ENCODE peak calls at places on chromosomes 13 and 19, in five cellular contexts. Y is H9, E is IMR-90, X is neuronal stem cell, G is H1. O is an unnamed sample.

GRCh38 chr13:95067303-95067702 is 233.9 kb downstream of the ABCC4 start:
- DNase-seq in Y (no peak), E (peak; percentile 46), X (no peak), G (no peak), O (peak; percentile 31)

GRCh38 chr19:1880611-1881392 is 4.5 kb downstream of the ABHD17A start:
- DNase-seq in Y (peak; percentile 23), E (no peak), X (no peak), G (no peak), O (no peak)

GRCh38 chr13:27289016-27289665 is 18.5 kb downstream of the RASL11A start:
- DNase-seq in Y (peak; percentile 3), E (no peak), X (no peak), G (no peak), O (no peak)

GRCh38 chr19:46840157-46840942 is 10.3 kb downstream of the AP2S1 start:
- DNase-seq in Y (peak; percentile 78), E (peak; percentile 70), X (peak; percentile 71), G (no peak), O (peak; percentile 78)

GRCh38 chr13:42283574-42283973 is 11.6 kb downstream of the AKAP11 start:
- DNase-seq in Y (no peak), E (no peak), X (no peak), G (no peak), O (no peak)

GRCh38 chr13:22074403-22074802 is 403.5 kb downstream of the FGF9 start:
- DNase-seq in Y (no peak), E (no peak), X (no peak), G (no peak), O (no peak)

GRCh38 chr13:61128850-61129645 is 286.6 kb downstream of the PCDH20 start:
- DNase-seq in Y (no peak), E (no peak), X (no peak), G (no peak), O (no peak)

GRCh38 chr13:80160110-80160509 is 180.8 kb downstream of the SPRY2 start:
- DNase-seq in Y (no peak), E (no peak), X (no peak), G (no peak), O (no peak)

GRCh38 chr19:16045893-16046292 is 30.4 kb upstream of the TPM4 start:
- DNase-seq in Y (no peak), E (no peak), X (no peak), G (no peak), O (no peak)

GRCh38 chr19:16042533-16043085 is 33.7 kb upstream of the TPM4 start:
- DNase-seq in Y (no peak), E (peak; percentile 19), X (no peak), G (no peak), O (no peak)

GRCh38 chr19:16044746-16045145 is 31.5 kb upstream of the TPM4 start:
- DNase-seq in Y (no peak), E (no peak), X (no peak), G (no peak), O (no peak)

GRCh38 chr19:16043156-16043757 is 33.0 kb upstream of the TPM4 start:
- DNase-seq in Y (no peak), E (no peak), X (no peak), G (no peak), O (no peak)

GRCh38 chr19:16045171-16045570 is 31.1 kb upstream of the TPM4 start:
- DNase-seq in Y (no peak), E (no peak), X (no peak), G (no peak), O (no peak)
- H2BK15ac ChIP-seq in Y (no peak overlapping the region), E (no peak overlapping the region), X (no peak overlapping the region), G (no peak overlapping the region), O (no peak overlapping the region)

GRCh38 chr13:40285634-40286033 is 380.8 kb downstream of the FOXO1 start:
- DNase-seq in Y (no peak), E (no peak), X (no peak), G (no peak), O (no peak)
- H4K91ac ChIP-seq in Y (no peak overlapping the region), E (no peak overlapping the region), X (no peak overlapping the region), G (no peak overlapping the region), O (no peak overlapping the region)

GRCh38 chr13:66154354-66154753 is 1075.8 kb downstream of the PCDH9 start:
- DNase-seq in Y (no peak), E (no peak), X (no peak), G (no peak), O (no peak)

GRCh38 chr13:66162470-66162869 is 1067.7 kb downstream of the PCDH9 start:
- DNase-seq in Y (no peak), E (no peak), X (no peak), G (no peak), O (no peak)

GRCh38 chr13:66154981-66155380 is 1075.2 kb downstream of the PCDH9 start:
- DNase-seq in Y (no peak), E (peak; percentile 16), X (no peak), G (no peak), O (no peak)

DNA sequence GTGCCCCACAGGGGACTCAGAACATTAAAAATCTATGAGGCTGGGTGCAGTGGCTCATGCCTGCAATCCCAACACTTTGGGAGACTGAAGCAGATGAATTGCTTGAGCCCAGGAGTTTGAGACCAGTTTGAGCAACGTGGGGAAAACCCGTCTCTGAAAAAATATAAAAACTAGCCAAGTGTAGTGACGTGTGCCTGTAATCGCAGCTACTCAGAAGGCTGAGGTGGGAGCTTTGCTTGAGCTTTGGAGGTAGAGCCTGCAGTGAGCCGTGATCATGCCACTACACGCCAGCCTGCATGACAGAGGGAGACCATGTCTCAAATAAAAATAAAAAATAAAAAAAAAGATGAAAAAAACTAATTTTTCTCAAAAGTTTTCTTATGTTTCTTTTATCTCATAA is 1070.6 kb downstream of the PCDH9 start:
- DNase-seq in Y (no peak), E (no peak), X (no peak), G (no peak), O (no peak)
- H2BK15ac ChIP-seq in Y (no peak overlapping the region), E (no peak overlapping the region), X (no peak overlapping the region), G (no peak overlapping the region), O (no peak overlapping the region)

DNA sequence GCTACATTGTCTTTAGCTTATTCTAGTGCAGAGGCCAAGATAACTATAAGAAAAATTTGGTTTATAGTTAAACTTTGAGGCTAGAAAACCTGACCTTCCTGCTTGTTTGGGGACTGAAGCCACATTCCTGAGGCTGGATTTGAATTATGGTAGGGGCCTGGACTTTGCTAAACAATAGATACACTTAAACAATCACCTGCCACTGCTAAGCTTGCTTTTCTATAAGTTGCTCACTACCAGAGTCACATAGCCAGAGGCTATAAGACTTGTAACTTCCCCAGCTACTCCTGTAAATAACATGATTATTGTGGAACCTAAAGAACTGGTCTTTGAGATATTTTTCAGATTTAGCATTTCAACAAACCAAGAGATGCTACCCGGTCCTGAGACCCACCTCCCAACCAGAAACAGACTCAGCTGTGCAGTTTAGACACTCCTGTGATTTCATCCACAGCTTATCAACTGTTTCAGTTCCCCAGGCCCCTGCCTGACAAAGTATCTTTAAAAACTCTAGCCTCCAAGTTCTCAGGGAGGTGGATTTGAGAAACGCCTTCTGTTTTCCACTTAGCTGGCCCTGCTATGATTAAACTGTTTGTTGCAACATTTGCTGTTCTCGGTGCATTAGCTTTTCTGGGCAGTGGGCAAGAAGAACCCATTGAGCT is 77.7 kb downstream of the MIPEP start:
- DNase-seq in Y (no peak), E (no peak), X (no peak), G (no peak), O (no peak)
- H4K91ac ChIP-seq in Y (no peak overlapping the region), E (peak overlapping the region; percentile 51), X (no peak overlapping the region), G (no peak overlapping the region), O (no peak overlapping the region)

GRCh38 chr13:86882107-86882506 is 789.1 kb upstream of the SLITRK5 start:
- DNase-seq in Y (peak; percentile 88), E (no peak), X (no peak), G (peak; percentile 62), O (no peak)

GRCh38 chr13:86882835-86883234 is 788.3 kb upstream of the SLITRK5 start:
- DNase-seq in Y (no peak), E (peak; percentile 2), X (no peak), G (no peak), O (peak; percentile 37)

GRCh38 chr13:86881390-86881789 is 789.8 kb upstream of the SLITRK5 start:
- DNase-seq in Y (no peak), E (no peak), X (no peak), G (peak; percentile 33), O (no peak)

DNA sequence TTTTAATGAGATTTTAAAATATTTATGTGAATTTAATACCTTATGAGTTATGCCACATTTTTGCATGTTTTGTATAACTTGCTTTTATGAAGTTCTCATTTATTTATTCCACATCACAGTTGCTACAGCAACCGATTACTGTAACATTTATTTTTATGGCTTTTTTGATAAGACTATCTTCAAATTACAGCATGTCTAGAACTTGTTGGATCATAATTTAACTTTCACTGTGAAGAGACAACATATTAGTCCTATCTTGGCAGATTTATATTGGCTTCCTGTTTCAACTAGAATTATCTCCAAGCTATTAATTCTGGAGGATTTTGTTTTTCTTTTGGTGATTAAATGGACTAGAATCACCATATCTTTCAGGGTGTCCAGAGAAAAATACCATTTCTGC is 793.7 kb upstream of the SLITRK5 start:
- DNase-seq in Y (no peak), E (no peak), X (no peak), G (no peak), O (peak; percentile 9)
- H2BK15ac ChIP-seq in Y (no peak overlapping the region), E (no peak overlapping the region), X (no peak overlapping the region), G (no peak overlapping the region), O (no peak overlapping the region)

GRCh38 chr13:114110091-114110829 is 22.2 kb downstream of the RASA3 start:
- DNase-seq in Y (peak; percentile 73), E (no peak), X (no peak), G (no peak), O (peak; percentile 61)
- H4K91ac ChIP-seq in Y (no peak overlapping the region), E (peak overlapping the region; percentile 37), X (peak overlapping the region; percentile 81), G (peak overlapping the region; percentile 68), O (peak overlapping the region; percentile 89)

DNA sequence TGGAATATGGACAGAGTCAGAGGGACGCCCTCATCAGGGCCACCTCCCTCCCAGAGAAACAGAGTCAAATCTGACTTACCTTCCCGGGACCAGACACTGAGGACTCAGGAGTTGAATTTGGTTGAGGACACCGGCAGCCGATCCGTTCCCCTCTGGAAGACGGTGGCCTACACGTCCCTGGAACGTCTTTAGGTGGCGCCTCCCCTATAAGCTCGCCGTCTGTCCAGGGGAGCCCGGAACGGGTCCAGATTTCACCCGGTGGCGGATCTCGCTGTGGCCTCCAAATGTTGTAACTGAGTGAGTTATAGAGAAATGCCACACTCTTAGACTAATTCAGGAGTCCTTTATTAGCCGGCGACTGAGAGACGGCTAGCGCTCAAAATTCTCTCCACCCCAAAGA is 9.0 kb downstream of the TNFSF14 start:
- DNase-seq in Y (peak; percentile 47), E (no peak), X (no peak), G (no peak), O (no peak)
- H2BK15ac ChIP-seq in Y (no peak overlapping the region), E (no peak overlapping the region), X (no peak overlapping the region), G (no peak overlapping the region), O (no peak overlapping the region)

GRCh38 chr19:5910638-5910907 is 3.5 kb upstream of the CAPS start:
- DNase-seq in Y (no peak), E (no peak), X (no peak), G (no peak), O (no peak)
- H4K91ac ChIP-seq in Y (no peak overlapping the region), E (no peak overlapping the region), X (no peak overlapping the region), G (no peak overlapping the region), O (no peak overlapping the region)

DNA sequence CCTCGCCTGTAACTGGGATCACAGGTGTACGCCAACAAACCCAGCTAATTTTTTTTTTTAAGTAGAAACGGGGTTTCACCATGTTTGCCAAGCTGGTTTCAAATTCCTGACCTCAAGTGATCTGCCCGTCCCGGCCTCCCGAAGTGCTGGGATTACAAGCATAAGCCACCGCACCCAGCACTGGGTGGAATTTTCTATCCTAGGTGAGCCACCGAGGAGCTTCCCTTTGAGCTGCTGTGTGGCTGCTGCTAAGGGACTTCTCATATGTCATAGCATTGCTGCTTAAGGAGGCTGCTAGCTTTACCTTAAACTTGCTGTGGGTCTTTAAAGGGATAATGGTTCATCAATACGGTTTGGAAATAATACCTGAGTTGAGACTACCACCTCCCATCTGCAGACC is 2.9 kb upstream of the AMER2 start:
- DNase-seq in Y (no peak), E (no peak), X (no peak), G (no peak), O (no peak)
- H2BK15ac ChIP-seq in Y (no peak overlapping the region), E (no peak overlapping the region), X (no peak overlapping the region), G (peak overlapping the region; percentile 21), O (no peak overlapping the region)